ENCODE peak calls at places on chromosome 17, in seven cellular contexts. O, W, Y, F, Z, R and H are unnamed samples.
A peak's percentile ranks its signal among the peaks of the same experiment; 100 is the strongest.

GRCh38 chr17:20203761-20204263 is 194.7 kb downstream of the SPECC1 start:
- DNase-seq in R (no peak), W (no peak), F (no peak), Y (no peak), Z (no peak), O (no peak), H (no peak)

GRCh38 chr17:17258011-17258410 is 21.0 kb upstream of the FLCN start:
- DNase-seq in O (no peak), R (no peak), Y (no peak), F (no peak), Z (no peak), W (no peak), H (no peak)

GRCh38 chr17:64236827-64237403 is 26.1 kb downstream of the TEX2 start:
- DNase-seq in F (no peak), Y (no peak), R (no peak), W (no peak), Z (no peak), O (no peak), H (no peak)

GRCh38 chr17:81681672-81682071 is 1.9 kb downstream of the ARL16 start:
- DNase-seq in R (no peak), F (no peak), Y (no peak), O (no peak), W (no peak), Z (no peak), H (no peak)

GRCh38 chr17:34673516-34673915 is 94.1 kb downstream of the TMEM132E start:
- DNase-seq in O (no peak), Y (no peak), R (no peak), W (no peak), Z (no peak), F (no peak), H (no peak)

GRCh38 chr17:65029605-65030308 is 26.8 kb downstream of the GNA13 start:
- DNase-seq in Z (no peak), O (no peak), F (no peak), W (no peak), R (no peak), Y (no peak), H (no peak)

GRCh38 chr17:9200699-9201359 is 179.5 kb downstream of the NTN1 start:
- DNase-seq in O (no peak), Y (no peak), R (no peak), Z (no peak), W (no peak), F (no peak), H (no peak)

GRCh38 chr17:15436399-15437369 is 30.7 kb downstream of the CDRT4 start:
- DNase-seq in F (peak; percentile 53), Z (peak; percentile 51), W (peak; percentile 76), R (peak; percentile 69), O (no peak), Y (peak; percentile 26), H (peak; percentile 13)

GRCh38 chr17:16422416-16422815 is 7.0 kb downstream of the TRPV2 start:
- DNase-seq in Z (no peak), Y (no peak), W (no peak), F (no peak), R (no peak), O (no peak), H (no peak)

GRCh38 chr17:67500261-67500660 is 123.2 kb downstream of the PITPNC1 start:
- DNase-seq in O (no peak), R (peak; percentile 44), Y (no peak), F (no peak), W (no peak), Z (no peak), H (no peak)

GRCh38 chr17:55774834-55775233 is 24.0 kb downstream of the PCTP start:
- DNase-seq in Z (no peak), Y (no peak), O (no peak), F (no peak), W (no peak), R (no peak), H (no peak)

GRCh38 chr17:16428098-16428882 is 12.9 kb downstream of the TRPV2 start:
- DNase-seq in Y (peak; percentile 44), O (no peak), W (peak; percentile 59), Z (no peak), F (no peak), R (peak; percentile 63), H (no peak)

GRCh38 chr17:31308372-31308905 is 5.4 kb downstream of the EVI2B start:
- DNase-seq in Y (no peak), F (no peak), W (no peak), Z (no peak), O (no peak), R (no peak), H (no peak)

GRCh38 chr17:31310877-31311276 is 3.0 kb downstream of the EVI2B start:
- DNase-seq in Z (no peak), F (peak; percentile 53), O (no peak), R (no peak), Y (peak; percentile 54), W (no peak), H (no peak)

GRCh38 chr17:31308935-31309334 is 4.9 kb downstream of the EVI2B start:
- DNase-seq in Y (no peak), F (no peak), R (no peak), W (no peak), O (no peak), Z (no peak), H (no peak)

GRCh38 chr17:31309525-31309924 is 4.3 kb downstream of the EVI2B start:
- DNase-seq in W (no peak), R (no peak), O (no peak), Z (no peak), Y (no peak), F (no peak), H (no peak)

GRCh38 chr17:31310260-31310659 is 3.6 kb downstream of the EVI2B start:
- DNase-seq in R (no peak), Z (no peak), W (no peak), F (peak; percentile 72), O (no peak), Y (peak; percentile 61), H (no peak)
- H3K4me3 ChIP-seq in R (no peak overlapping the region), Z (no peak overlapping the region), W (peak overlapping the region; percentile 2), F (peak overlapping the region; percentile 54), O (no peak overlapping the region), Y (peak overlapping the region; percentile 41), H (no peak overlapping the region)

GRCh38 chr17:78249836-78250806 is 18.7 kb downstream of the TMEM235 start:
- DNase-seq in Y (no peak), W (no peak), O (no peak), R (no peak), F (no peak), Z (no peak), H (no peak)
- H3K4me3 ChIP-seq in Y (no peak overlapping the region), W (no peak overlapping the region), O (no peak overlapping the region), R (no peak overlapping the region), F (no peak overlapping the region), Z (no peak overlapping the region), H (no peak overlapping the region)

GRCh38 chr17:28407130-28407973 is 1.3 kb upstream of the SLC46A1 start:
- DNase-seq in F (no peak), W (no peak), O (no peak), Z (no peak), Y (no peak), R (no peak), H (no peak)
- H3K4me3 ChIP-seq in F (no peak overlapping the region), W (no peak overlapping the region), O (no peak overlapping the region), Z (no peak overlapping the region), Y (no peak overlapping the region), R (no peak overlapping the region), H (no peak overlapping the region)

DNA sequence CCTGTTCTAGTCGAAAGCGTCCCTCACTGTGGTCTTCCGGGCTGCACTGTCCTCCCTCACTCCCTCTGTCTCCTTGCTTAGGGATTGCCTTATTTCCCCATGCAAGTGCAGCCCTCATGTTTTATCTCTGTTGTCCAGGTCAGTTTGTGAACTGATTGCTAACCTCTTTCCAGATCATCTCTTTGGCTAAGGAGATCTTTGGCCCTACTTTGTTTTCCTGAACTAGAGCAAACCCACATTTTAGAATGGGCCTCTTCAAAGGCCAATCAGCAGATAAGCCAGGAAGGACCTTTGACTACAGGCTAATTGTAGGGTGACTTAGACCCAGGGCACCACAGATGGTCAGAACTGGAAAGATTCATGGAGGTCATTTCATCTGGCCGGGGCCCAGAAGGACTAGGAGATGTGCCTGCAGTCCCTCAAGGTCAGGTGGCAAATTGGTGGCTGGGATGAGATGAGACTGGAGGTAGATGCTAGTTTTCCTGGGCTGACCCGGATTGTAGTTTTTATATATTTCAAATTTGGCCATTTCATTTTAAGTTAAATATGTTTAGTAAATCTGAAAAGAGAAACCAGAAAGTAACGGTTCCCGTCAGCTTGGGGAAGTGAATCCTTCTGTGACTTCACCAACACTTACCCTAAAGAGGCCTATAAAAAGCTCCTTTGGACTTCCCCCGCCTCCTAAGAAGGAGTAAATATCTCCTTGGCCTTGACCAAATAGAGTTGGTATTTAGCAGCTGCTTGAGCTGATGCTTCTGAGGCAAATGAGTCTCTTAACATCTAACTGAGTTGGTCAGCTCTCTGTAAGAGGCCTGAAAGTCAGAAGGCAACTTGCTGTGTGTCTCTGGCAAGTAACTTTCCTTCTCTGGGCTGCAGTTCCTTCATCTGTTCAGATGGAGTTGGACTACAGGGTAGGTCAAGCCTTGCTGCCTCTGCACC is 6.3 kb upstream of the SLC25A19 start:
- DNase-seq in O (no peak), F (no peak), W (no peak), Z (no peak), Y (peak; percentile 49), R (no peak), H (no peak)
- H3K4me3 ChIP-seq in O (no peak overlapping the region), F (no peak overlapping the region), W (no peak overlapping the region), Z (no peak overlapping the region), Y (no peak overlapping the region), R (no peak overlapping the region), H (no peak overlapping the region)

DNA sequence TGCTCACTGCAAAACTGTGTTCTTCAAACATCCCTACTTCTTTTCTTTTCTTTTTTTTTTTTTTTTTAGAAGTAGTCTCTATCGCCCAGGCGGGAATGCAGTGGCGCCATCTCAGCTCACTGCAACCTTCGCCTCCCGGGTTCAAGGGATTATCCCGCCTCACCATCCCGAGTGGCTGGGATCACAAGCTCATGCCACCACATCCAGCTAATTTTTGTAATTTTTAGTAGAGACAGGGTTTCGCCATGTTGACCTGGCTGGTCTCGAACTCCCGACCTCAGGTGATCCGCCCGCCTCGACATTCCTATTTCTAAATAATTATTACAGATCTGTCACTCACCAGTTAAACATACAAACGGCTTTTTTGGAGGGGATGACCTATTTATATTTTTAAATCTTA is 1.0 kb upstream of the RNASEK start:
- DNase-seq in Z (no peak), Y (no peak), W (no peak), O (no peak), R (no peak), F (no peak), H (no peak)
- H3K4me3 ChIP-seq in Z (peak overlapping the region; percentile 45), Y (peak overlapping the region; percentile 78), W (peak overlapping the region; percentile 83), O (peak overlapping the region; percentile 99), R (peak overlapping the region; percentile 88), F (peak overlapping the region; percentile 70), H (peak overlapping the region; percentile 97)